ENCODE peak calls at places on chromosomes 7 and 10, in nine cellular contexts. S is sigmoid colon, A is ovary, T is transverse colon, M is SK-N-SH, Y is tibial nerve, G is A549, K is K562, X is HepG2. F is an unnamed sample.
A peak's percentile ranks its signal among the peaks of the same experiment; 100 is the strongest.

GRCh38 chr10:26524161-26524831 is 86.2 kb downstream of the APBB1IP start:
- DNase-seq in S (no peak), A (no peak), T (no peak), M (no peak), Y (no peak), G (no peak), K (no peak), X (no peak), F (no peak)

GRCh38 chr10:110876000-110876399 is 4.3 kb downstream of the PDCD4 start:
- DNase-seq in S (no peak), A (no peak), T (no peak), M (no peak), Y (no peak), G (no peak), K (no peak), X (no peak), F (no peak)

GRCh38 chr7:106603300-106603699 is 57.7 kb downstream of the CCDC71L start:
- DNase-seq in S (no peak), A (no peak), T (no peak), M (no peak), Y (no peak), G (no peak), K (no peak), X (no peak), F (no peak)

GRCh38 chr10:69866688-69867461 is 65.2 kb downstream of the COL13A1 start:
- DNase-seq in S (peak; percentile 75), A (peak; percentile 59), T (peak; percentile 75), M (peak; percentile 81), Y (no peak), G (no peak), K (no peak), X (no peak), F (no peak)

GRCh38 chr7:90337106-90337505 is 9.4 kb upstream of the GTPBP10 start:
- DNase-seq in S (no peak), A (no peak), T (no peak), M (no peak), Y (no peak), G (no peak), K (no peak), X (no peak), F (no peak)

GRCh38 chr7:32506266-32507054 is 11.2 kb downstream of the AVL9 start:
- DNase-seq in S (no peak), A (no peak), T (no peak), M (no peak), Y (no peak), G (peak; percentile 79), K (peak; percentile 81), X (peak; percentile 10), F (no peak)

GRCh38 chr10:48551796-48552591 is 52.9 kb downstream of the ARHGAP22 start:
- DNase-seq in S (no peak), A (no peak), T (no peak), M (peak; percentile 87), Y (peak; percentile 34), G (peak; percentile 37), K (peak; percentile 56), X (no peak), F (no peak)

GRCh38 chr7:127995157-127995865 is 35.9 kb downstream of the LRRC4 start:
- DNase-seq in S (no peak), A (peak; percentile 29), T (no peak), M (no peak), Y (peak; percentile 33), G (no peak), K (peak; percentile 40), X (no peak), F (no peak)

GRCh38 chr7:24722386-24723177 is 34.7 kb downstream of the GSDME start:
- DNase-seq in S (no peak), A (no peak), T (no peak), M (peak; percentile 51), Y (no peak), G (peak; percentile 42), K (no peak), X (no peak), F (no peak)

GRCh38 chr7:43585521-43585920 is 2.6 kb downstream of the STK17A start:
- DNase-seq in S (no peak), A (no peak), T (no peak), M (no peak), Y (no peak), G (no peak), K (no peak), X (peak; percentile 43), F (no peak)

GRCh38 chr7:139421123-139421522 is 61.4 kb downstream of the LUC7L2 start:
- DNase-seq in S (no peak), A (no peak), T (no peak), M (no peak), Y (no peak), G (no peak), K (no peak), X (no peak), F (no peak)

GRCh38 chr7:265192-265997 is 24.6 kb upstream of the FOXL3 start:
- DNase-seq in S (no peak), A (no peak), T (no peak), M (no peak), Y (no peak), G (no peak), K (no peak), X (no peak), F (no peak)
- TF ChIP-seq EP300 in S (no peak), A (no peak), T (no peak), M (no peak), Y (no peak), G (no peak), K (no peak), X (no peak), F (no peak)

GRCh38 chr7:80922254-80923049 is 3.6 kb upstream of the SEMA3C start:
- DNase-seq in S (no peak), A (no peak), T (peak; percentile 30), M (no peak), Y (no peak), G (no peak), K (no peak), X (no peak), F (no peak)

GRCh38 chr7:80918909-80919721 is at the start of gene SEMA3C:
- DNase-seq in S (peak; percentile 96), A (peak; percentile 92), T (peak; percentile 90), M (peak; percentile 99), Y (peak; percentile 78), G (peak; percentile 94), K (peak; percentile 79), X (peak; percentile 65), F (peak; percentile 90)

GRCh38 chr7:80916770-80917681 is 1.8 kb downstream of the SEMA3C start:
- DNase-seq in S (no peak), A (no peak), T (no peak), M (peak; percentile 43), Y (no peak), G (peak; percentile 81), K (no peak), X (no peak), F (no peak)

GRCh38 chr7:80921130-80921529 is 2.3 kb upstream of the SEMA3C start:
- DNase-seq in S (no peak), A (no peak), T (no peak), M (no peak), Y (no peak), G (peak; percentile 64), K (no peak), X (no peak), F (no peak)

GRCh38 chr7:80918406-80918805 is 445 bp downstream of the SEMA3C start:
- DNase-seq in S (no peak), A (no peak), T (no peak), M (no peak), Y (no peak), G (peak; percentile 36), K (no peak), X (no peak), F (no peak)
- H3K4me1 ChIP-seq in S (no peaks in the 10 kb centered on the region), A (no peaks in the 10 kb centered on the region), T (peaks cover 51% of the 10 kb centered on the region), M (peaks cover 10% of the 10 kb centered on the region), Y (no peaks in the 10 kb centered on the region), G (peaks cover 57% of the 10 kb centered on the region), K (peaks cover 6% of the 10 kb centered on the region), X (peaks cover 23% of the 10 kb centered on the region), F (peaks cover 16% of the 10 kb centered on the region)

DNA sequence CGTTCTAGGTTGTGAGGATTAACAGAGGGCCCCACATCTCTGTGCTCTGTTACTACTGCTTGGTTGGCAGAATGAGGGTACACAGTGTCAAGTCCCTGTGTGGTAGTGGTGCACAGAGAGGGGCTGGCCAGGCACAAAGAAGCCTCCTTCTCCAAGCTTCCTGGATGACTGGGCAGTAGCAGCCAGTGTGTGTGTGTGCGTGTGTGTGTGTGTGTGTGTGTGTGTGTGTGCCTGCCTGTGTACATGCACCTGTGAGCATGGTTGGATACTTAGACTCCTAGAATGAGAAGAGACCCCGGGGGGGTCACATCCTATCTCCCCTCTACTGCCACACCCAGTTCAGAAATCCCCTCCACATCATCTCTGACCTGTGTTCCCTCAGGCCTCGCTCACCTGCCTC is 146.7 kb upstream of the UNC5B start:
- DNase-seq in S (no peak), A (no peak), T (no peak), M (no peak), Y (no peak), G (peak; percentile 9), K (no peak), X (no peak), F (no peak)
- TF ChIP-seq EP300 in S (no peak), A (no peak), T (no peak), M (no peak), Y (no peak), G (no peak), K (no peak), X (no peak), F (no peak)

GRCh38 chr10:50538473-50539398 is 85.0 kb downstream of the SGMS1 start:
- DNase-seq in S (no peak), A (no peak), T (no peak), M (no peak), Y (no peak), G (no peak), K (peak; percentile 49), X (peak; percentile 92), F (no peak)
- H3K4me1 ChIP-seq in S (no peaks in the 10 kb centered on the region), A (peaks cover 6% of the 10 kb centered on the region), T (peaks cover 8% of the 10 kb centered on the region), M (no peaks in the 10 kb centered on the region), Y (no peaks in the 10 kb centered on the region), G (peaks cover 6% of the 10 kb centered on the region), K (peaks cover 6% of the 10 kb centered on the region), X (peaks cover 21% of the 10 kb centered on the region), F (peaks cover 33% of the 10 kb centered on the region)

GRCh38 chr7:116167177-116167576 is 43.2 kb upstream of the TES start:
- DNase-seq in S (no peak), A (no peak), T (no peak), M (no peak), Y (no peak), G (no peak), K (peak; percentile 33), X (no peak), F (no peak)
- TF ChIP-seq EP300 in S (no peak), A (no peak), T (no peak), M (no peak), Y (no peak), G (no peak), K (no peak), X (no peak), F (no peak)

GRCh38 chr10:118730699-118731456 is 23.9 kb downstream of the CACUL1 start:
- DNase-seq in S (no peak), A (no peak), T (peak; percentile 19), M (no peak), Y (no peak), G (no peak), K (no peak), X (no peak), F (no peak)
- H3K4me1 ChIP-seq in S (no peaks in the 10 kb centered on the region), A (peaks cover 14% of the 10 kb centered on the region), T (peaks cover 78% of the 10 kb centered on the region), M (peaks cover 7% of the 10 kb centered on the region), Y (no peaks in the 10 kb centered on the region), G (peaks cover 36% of the 10 kb centered on the region), K (peaks cover 7% of the 10 kb centered on the region), X (peaks cover 30% of the 10 kb centered on the region), F (peaks cover 65% of the 10 kb centered on the region)

GRCh38 chr7:133360201-133360600 is 107.3 kb downstream of the EXOC4 start:
- DNase-seq in S (no peak), A (no peak), T (no peak), M (no peak), Y (no peak), G (no peak), K (no peak), X (no peak), F (no peak)
- TF ChIP-seq EP300 in S (no peak), A (no peak), T (no peak), M (no peak), Y (no peak), G (no peak), K (no peak), X (no peak), F (no peak)

F was measured in suprapubic skin.